ENCODE peak calls at places on chromosomes 4 and X, in four cellular contexts. O is IMR-90, Y is C1 segment of cervical spinal cord, E is NCI-H1694 treated with DMSO at 0.1 percent for 48 hours. C is an unnamed sample.

GRCh38 chr4:168386002-168386401 is 67.5 kb upstream of the DDX60 start:
- DNase-seq in O (no peak), Y (no peak), E (no peak), C (peak)

GRCh38 chr4:3864736-3865721 is 98.8 kb downstream of the ADRA2C start:
- DNase-seq in O (no peak), Y (no peak), E (no peak), C (no peak)

GRCh38 chr4:162038112-162038511 is 125.7 kb downstream of the FSTL5 start:
- DNase-seq in O (no peak), Y (no peak), E (no peak), C (no peak)

GRCh38 chrX:37746268-37746931 is 33.5 kb upstream of the CYBB start:
- DNase-seq in O (no peak), Y (no peak), E (no peak), C (no peak)

GRCh38 chr4:168150651-168151050 is 58.3 kb downstream of the ANXA10 start:
- DNase-seq in O (no peak), Y (no peak), E (no peak), C (peak)

GRCh38 chrX:80335062-80335830 is 85.0 kb upstream of the TENT5D start:
- DNase-seq in O (no peak), Y (no peak), E (no peak), C (peak)

GRCh38 chrX:56757327-56757726 is 28.3 kb downstream of the NBDY start:
- DNase-seq in O (no peak), Y (no peak), E (no peak), C (no peak)

GRCh38 chr4:155809835-155810234 is 51.0 kb downstream of the GUCY1B1 start:
- DNase-seq in O (peak), Y (no peak), E (peak), C (peak)

GRCh38 chrX:70168238-70169188 is 8.8 kb upstream of the DGAT2L6 start:
- DNase-seq in O (peak), Y (no peak), E (no peak), C (peak)

GRCh38 chr4:3368841-3369760 is 72.7 kb upstream of the HGFAC start:
- DNase-seq in O (no peak), Y (no peak), E (no peak), C (no peak)

GRCh38 chr4:40628888-40629287 is 776 bp downstream of the RBM47 start:
- DNase-seq in O (no peak), Y (no peak), E (no peak), C (no peak)

GRCh38 chrX:24672701-24673190 is 21.0 kb upstream of the POLA1 start:
- DNase-seq in O (no peak), Y (no peak), E (no peak), C (no peak)

GRCh38 chrX:48472851-48473717 is 2.9 kb upstream of the FTSJ1 start:
- DNase-seq in O (no peak), Y (no peak), E (peak), C (no peak)

GRCh38 chr4:170004656-170005250 is 21.4 kb downstream of the MFAP3L start:
- DNase-seq in O (no peak), Y (no peak), E (no peak), C (no peak)

GRCh38 chr4:112318239-112319142 is 21.3 kb downstream of the ALPK1 start:
- DNase-seq in O (no peak), Y (no peak), E (no peak), C (no peak)

GRCh38 chr4:99801005-99801699 is 15.5 kb upstream of the DAPP1 start:
- DNase-seq in O (no peak), Y (no peak), E (no peak), C (no peak)

GRCh38 chrX:45006002-45006800 is 133.2 kb downstream of the KDM6A start:
- DNase-seq in O (peak), Y (no peak), E (no peak), C (no peak)

GRCh38 chr4:26463386-26463785 is 26.9 kb downstream of the CCKAR start:
- DNase-seq in O (no peak), Y (no peak), E (no peak), C (no peak)

GRCh38 chrX:136390921-136391320 is 90.2 kb downstream of the ADGRG4 start:
- DNase-seq in O (no peak), Y (no peak), E (no peak), C (no peak)

GRCh38 chr4:81504685-81505598 is 33.2 kb upstream of the RASGEF1B start:
- DNase-seq in O (no peak), Y (no peak), E (peak), C (peak)

GRCh38 chr4:48122756-48123155 is 11.3 kb downstream of the TXK start:
- DNase-seq in O (no peak), Y (no peak), E (no peak), C (no peak)

GRCh38 chr4:119629142-119629471 is 503 bp upstream of the PDE5A start:
- DNase-seq in O (no peak), Y (no peak), E (no peak), C (no peak)

GRCh38 chrX:39000802-39001201 is 199.5 kb downstream of the MID1IP1 start:
- DNase-seq in O (peak), Y (no peak), E (no peak), C (no peak)